ENCODE peak calls at places on chromosomes 1 and 21, in five cellular contexts. L, E, F, V and W are unnamed samples.

GRCh38 chr1:39116116-39116607 is 88.3 kb upstream of the MACF1 start:
- DNase-seq in L (no peak), E (no peak), F (no peak), V (no peak), W (no peak)

GRCh38 chr1:113592223-113592622 is 167.1 kb downstream of the PHTF1 start:
- DNase-seq in L (no peak), E (no peak), F (no peak), V (no peak), W (no peak)

GRCh38 chr21:17784604-17785402 is 34.4 kb downstream of the C21orf91 start:
- DNase-seq in L (no peak), E (no peak), F (no peak), V (no peak), W (no peak)

GRCh38 chr1:117615474-117615873 is 9.6 kb downstream of the TENT5C start:
- DNase-seq in L (no peak), E (no peak), F (peak; percentile 30), V (no peak), W (no peak)

GRCh38 chr1:68173283-68174172 is 58.8 kb downstream of the WLS start:
- DNase-seq in L (no peak), E (peak; percentile 20), F (no peak), V (no peak), W (peak; percentile 39)

GRCh38 chr1:145871994-145872411 is 13.1 kb upstream of the PIAS3 start:
- DNase-seq in L (no peak), E (no peak), F (peak; percentile 42), V (no peak), W (no peak)

GRCh38 chr1:207050428-207050767 is 610 bp downstream of the YOD1 start:
- DNase-seq in L (no peak), E (no peak), F (no peak), V (no peak), W (no peak)

GRCh38 chr1:178382372-178382771 is 114.4 kb downstream of the CLEC20A start:
- DNase-seq in L (no peak), E (no peak), F (no peak), V (no peak), W (no peak)

GRCh38 chr1:169318845-169319244 is 48.8 kb downstream of the NME7 start:
- DNase-seq in L (no peak), E (no peak), F (no peak), V (no peak), W (no peak)

GRCh38 chr1:93591833-93592635 is 89.6 kb downstream of the BCAR3 start:
- DNase-seq in L (peak; percentile 71), E (peak; percentile 88), F (peak; percentile 50), V (peak; percentile 76), W (no peak)

GRCh38 chr1:11749203-11749689 is 12.7 kb upstream of the C1orf167 start:
- DNase-seq in L (peak; percentile 45), E (peak; percentile 46), F (peak; percentile 62), V (peak; percentile 39), W (no peak)

GRCh38 chr1:243735457-243735856 is 114.6 kb downstream of the AKT3 start:
- DNase-seq in L (no peak), E (no peak), F (no peak), V (no peak), W (no peak)

GRCh38 chr1:150973258-150973825 is 1.3 kb downstream of the CERS2 start:
- DNase-seq in L (no peak), E (no peak), F (peak; percentile 49), V (no peak), W (no peak)

GRCh38 chr1:50047916-50048694 is 24.4 kb upstream of the AGBL4 start:
- DNase-seq in L (peak; percentile 20), E (no peak), F (peak; percentile 15), V (no peak), W (no peak)

GRCh38 chr1:117150316-117150715 is 28.8 kb upstream of the TRIM45 start:
- DNase-seq in L (no peak), E (no peak), F (no peak), V (no peak), W (no peak)

GRCh38 chr21:45299026-45299863 is 11.6 kb upstream of the POFUT2 start:
- DNase-seq in L (no peak), E (no peak), F (no peak), V (no peak), W (no peak)

GRCh38 chr1:23745515-23745914 is 2.2 kb downstream of the ELOA start:
- DNase-seq in L (peak; percentile 59), E (no peak), F (no peak), V (peak; percentile 41), W (no peak)